ENCODE peak calls at places on chromosomes 6 and 20, in five cellular contexts. D is ovary, H is colonic mucosa, J is fibroblast of lung, I is hepatocyte. P is an unnamed sample. For H3K27me3, the result is how much of the 10 kb centered on the place peaks cover.

GRCh38 chr6:77461796-77462195 is 1.5 kb downstream of the HTR1B start:
- DNase-seq in D (no peak), H (no peak), J (no peak), I (no peak), P (no peak)

GRCh38 chr6:82396964-82397761 is 33.5 kb downstream of the TPBG start:
- DNase-seq in D (no peak), H (no peak), J (peak), I (no peak), P (peak)

GRCh38 chr6:116492331-116493067 is 18.9 kb upstream of the CALHM5 start:
- DNase-seq in D (no peak), H (no peak), J (no peak), I (no peak), P (peak)

GRCh38 chr20:22385602-22386299 is 198.6 kb downstream of the FOXA2 start:
- DNase-seq in D (no peak), H (no peak), J (no peak), I (peak), P (peak)

GRCh38 chr6:12327391-12327790 is 37.2 kb downstream of the EDN1 start:
- DNase-seq in D (no peak), H (no peak), J (no peak), I (no peak), P (no peak)

GRCh38 chr6:11212625-11213024 is 19.8 kb downstream of the NEDD9 start:
- DNase-seq in D (no peak), H (no peak), J (peak), I (no peak), P (no peak)

GRCh38 chr6:134609862-134610261 is 291.9 kb upstream of the SGK1 start:
- DNase-seq in D (no peak), H (no peak), J (no peak), I (no peak), P (no peak)

GRCh38 chr20:24951536-24952047 is 2.5 kb downstream of the CST7 start:
- DNase-seq in D (no peak), H (no peak), J (no peak), I (no peak), P (no peak)

GRCh38 chr6:113564401-113565161 is 292.6 kb upstream of the MARCKS start:
- DNase-seq in D (peak), H (peak), J (peak), I (peak), P (peak)

GRCh38 chr20:20201124-20201523 is 148.8 kb downstream of the CFAP61 start:
- DNase-seq in D (no peak), H (no peak), J (no peak), I (no peak), P (no peak)

GRCh38 chr20:54119744-54120143 is 49.4 kb upstream of the BCAS1 start:
- DNase-seq in D (no peak), H (no peak), J (no peak), I (no peak), P (no peak)

GRCh38 chr6:20691185-20691584 is 156.9 kb downstream of the CDKAL1 start:
- DNase-seq in D (no peak), H (no peak), J (no peak), I (no peak), P (no peak)

DNA sequence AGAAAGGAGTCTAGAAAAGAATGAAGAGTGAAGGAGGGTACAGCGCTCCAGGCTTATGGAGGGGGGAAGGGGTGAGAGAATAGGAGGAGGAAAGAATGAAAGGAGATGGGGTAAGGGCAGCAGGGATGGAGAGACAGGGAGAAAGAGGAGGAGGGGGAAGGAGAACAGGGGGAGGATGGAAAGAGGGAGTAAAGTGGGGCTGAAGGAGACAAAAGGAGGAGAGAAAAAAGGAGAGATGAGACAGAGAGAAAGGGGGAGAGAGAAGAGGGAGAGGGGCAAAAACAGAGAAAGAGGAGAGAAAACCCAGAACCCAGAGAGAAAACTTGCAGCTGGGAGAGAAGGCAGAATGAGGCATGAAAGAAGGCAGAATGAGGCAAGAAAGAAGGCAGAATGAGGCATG is 110.7 kb downstream of the GRM4 start:
- DNase-seq in D (no peak), H (no peak), J (no peak), I (no peak), P (no peak)
- H3K27me3 ChIP-seq in D (under half), H (under half), J (under half), I (under half), P (under half)

GRCh38 chr20:49646126-49646525 is 67.6 kb downstream of the B4GALT5 start:
- DNase-seq in D (no peak), H (no peak), J (peak), I (no peak), P (no peak)

GRCh38 chr20:49642808-49643207 is 70.9 kb downstream of the B4GALT5 start:
- DNase-seq in D (no peak), H (no peak), J (no peak), I (no peak), P (no peak)

GRCh38 chr20:49646528-49646927 is 67.2 kb downstream of the B4GALT5 start:
- DNase-seq in D (no peak), H (no peak), J (no peak), I (no peak), P (no peak)

GRCh38 chr20:49644980-49645565 is 68.6 kb downstream of the B4GALT5 start:
- DNase-seq in D (no peak), H (no peak), J (no peak), I (no peak), P (no peak)

GRCh38 chr20:49641683-49642649 is 71.7 kb downstream of the B4GALT5 start:
- DNase-seq in D (no peak), H (peak), J (peak), I (no peak), P (peak)
- H3K27ac ChIP-seq in D (no peak), H (peak), J (no peak), I (peak), P (peak)

DNA sequence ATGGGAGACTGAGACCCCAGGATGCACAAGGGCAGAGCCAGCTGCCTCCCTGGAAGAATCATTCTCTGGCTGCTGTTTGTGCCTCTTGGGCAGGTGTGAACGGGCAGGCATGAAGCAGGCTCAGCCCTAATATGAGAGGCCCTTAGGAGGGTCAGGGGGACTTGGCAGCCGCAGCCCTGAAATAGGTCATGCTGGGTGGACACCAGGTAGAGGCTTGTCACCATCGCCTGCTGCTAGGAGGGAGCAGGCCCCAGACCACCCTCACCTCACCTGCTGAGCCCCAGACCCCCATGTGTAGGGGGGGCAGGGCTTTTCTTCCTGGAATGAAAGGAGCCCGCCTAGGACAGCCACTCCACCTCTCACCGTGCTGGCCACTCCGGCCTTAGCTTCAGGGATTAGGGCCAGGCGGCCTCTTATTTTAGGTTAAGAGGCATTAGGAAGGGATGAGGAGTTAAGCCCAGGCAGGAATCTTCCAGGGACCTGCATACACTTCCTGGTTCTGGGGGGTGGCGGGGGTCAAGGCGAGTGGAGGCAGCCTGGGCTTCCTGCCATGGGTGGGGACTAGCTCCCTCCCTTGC is 92.4 kb downstream of the ASXL1 start:
- DNase-seq in D (peak), H (no peak), J (no peak), I (no peak), P (no peak)
- H3K4me3 ChIP-seq in D (no peak), H (no peak), J (no peak), I (no peak), P (no peak)

GRCh38 chr6:16762547-16763477 is 1.6 kb upstream of the ATXN1 start:
- DNase-seq in D (peak), H (peak), J (peak), I (peak), P (peak)

GRCh38 chr6:16762265-16762546 is 946 bp upstream of the ATXN1 start:
- DNase-seq in D (no peak), H (no peak), J (no peak), I (no peak), P (peak)

GRCh38 chr6:16759646-16760535 is 1.4 kb downstream of the ATXN1 start:
- DNase-seq in D (peak), H (peak), J (peak), I (peak), P (peak)

GRCh38 chr6:16760536-16761468 is at the start of gene ATXN1:
- DNase-seq in D (peak), H (peak), J (no peak), I (peak), P (peak)

GRCh38 chr6:16761469-16762264 is 407 bp upstream of the ATXN1 start:
- DNase-seq in D (peak), H (peak), J (peak), I (peak), P (peak)
- H3K27me3 ChIP-seq in D (under half), H (under half), J (under half), I (under half), P (under half)

GRCh38 chr20:3797226-3797545 is 1.1 kb downstream of the CDC25B start:
- DNase-seq in D (no peak), H (no peak), J (no peak), I (no peak), P (no peak)
- H3K27ac ChIP-seq in D (peak), H (peak), J (peak), I (peak), P (no peak)

GRCh38 chr6:130814506-130814905 is 12.7 kb upstream of the SMLR1 start:
- DNase-seq in D (no peak), H (no peak), J (no peak), I (no peak), P (no peak)

GRCh38 chr6:130811932-130812331 is 15.3 kb upstream of the SMLR1 start:
- DNase-seq in D (no peak), H (no peak), J (peak), I (no peak), P (no peak)

GRCh38 chr6:130815200-130816071 is 11.8 kb upstream of the SMLR1 start:
- DNase-seq in D (no peak), H (no peak), J (no peak), I (peak), P (no peak)

DNA sequence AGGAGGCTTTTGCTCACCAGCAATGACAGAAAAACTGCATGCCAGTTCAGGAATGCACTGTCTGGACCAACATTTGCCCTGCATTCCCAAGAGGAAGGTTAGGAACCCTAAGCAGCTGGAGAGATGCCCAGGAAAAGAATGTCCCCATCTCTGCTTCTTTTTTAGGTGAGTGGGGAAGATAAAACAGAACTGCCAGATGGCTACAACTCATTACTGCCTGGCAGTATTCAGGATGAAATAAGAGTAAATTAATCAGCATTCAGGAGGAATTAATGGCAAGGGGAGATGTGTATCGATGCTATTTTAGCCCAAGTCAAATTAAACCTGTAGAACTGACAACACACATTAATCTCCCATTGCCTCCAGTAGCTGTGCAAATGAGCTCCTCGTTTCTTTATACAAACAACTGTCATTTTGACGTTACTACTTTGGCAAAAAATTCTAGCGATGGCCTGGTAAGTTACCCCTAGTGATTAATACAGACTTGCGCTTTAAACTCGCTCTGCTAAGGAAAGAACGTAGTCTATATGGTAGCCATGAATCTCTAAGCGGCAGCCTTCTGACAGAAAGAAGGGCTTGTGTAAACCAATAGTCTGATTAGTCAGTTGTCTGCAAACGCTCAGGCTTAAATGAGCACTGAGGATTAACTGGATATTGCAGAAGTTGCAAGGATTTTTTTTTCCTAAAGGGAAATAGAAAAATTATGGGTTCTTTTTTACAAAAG is 16.7 kb upstream of the SMLR1 start:
- DNase-seq in D (no peak), H (no peak), J (peak), I (no peak), P (peak)
- H3K4me3 ChIP-seq in D (no peak), H (no peak), J (no peak), I (no peak), P (no peak)

DNA sequence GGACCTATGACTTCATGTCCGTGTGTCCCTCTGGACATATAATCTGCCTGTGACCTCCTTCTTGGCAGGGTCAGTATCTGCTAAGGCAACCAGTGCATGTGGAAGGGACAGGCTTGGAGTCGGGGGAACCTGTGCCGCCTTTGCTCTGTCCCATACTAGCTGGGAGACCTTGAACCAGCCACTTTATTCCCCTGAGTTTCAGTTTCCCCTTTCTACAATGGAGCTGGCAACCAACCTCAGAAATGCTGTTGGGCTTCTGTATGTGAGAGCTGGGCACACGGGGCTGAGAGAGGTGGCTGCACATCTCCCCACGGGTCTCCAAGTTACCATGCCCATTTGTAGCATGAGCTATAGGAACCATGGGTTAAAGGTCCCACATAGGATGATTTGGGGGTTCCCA is 53.8 kb downstream of the CD40 start:
- DNase-seq in D (no peak), H (no peak), J (no peak), I (no peak), P (no peak)
- H3K27me3 ChIP-seq in D (under half), H (under half), J (under half), I (half or more), P (under half)